ENCODE peak calls at places on chromosomes 5 and 9, in seven cellular contexts. J, F, G, U, E, T and N are unnamed samples.

GRCh38 chr5:169126376-169127043 is 174.4 kb downstream of the SLIT3 start:
- DNase-seq in J (no peak), G (no peak), E (no peak), T (no peak), F (peak), U (no peak), N (peak)

GRCh38 chr9:111980398-111980797 is 83.8 kb downstream of the UGCG start:
- DNase-seq in J (no peak), G (no peak), E (no peak), T (no peak), F (no peak), U (no peak), N (no peak)

GRCh38 chr5:9932770-9933169 is 302.6 kb upstream of the TAS2R1 start:
- DNase-seq in G (peak), U (peak), T (no peak), E (no peak), J (no peak), F (peak), N (no peak)

GRCh38 chr9:98523231-98523901 is 185.4 kb downstream of the GABBR2 start:
- DNase-seq in U (no peak), G (peak), F (peak), T (no peak), E (no peak), J (no peak), N (no peak)

GRCh38 chr5:138874241-138874640 is 894 bp downstream of the LRRTM2 start:
- DNase-seq in T (no peak), F (peak), J (no peak), U (no peak), E (no peak), G (no peak), N (no peak)

GRCh38 chr9:91978739-91979414 is 28.8 kb upstream of the ROR2 start:
- DNase-seq in T (no peak), J (no peak), G (peak), U (peak), E (no peak), F (peak), N (peak)

GRCh38 chr5:31990701-31991110 is 183.4 kb downstream of the GOLPH3 start:
- DNase-seq in U (peak), G (peak), E (no peak), J (no peak), F (peak), T (no peak), N (no peak)

GRCh38 chr9:38068616-38068865 is 486 bp downstream of the SHB start:
- DNase-seq in E (peak), F (peak), U (no peak), G (peak), T (no peak), J (no peak), N (no peak)

GRCh38 chr9:124004608-124005007 is 7.0 kb upstream of the LHX2 start:
- DNase-seq in F (no peak), E (no peak), U (no peak), G (no peak), J (no peak), T (no peak), N (no peak)

GRCh38 chr9:84670106-84670800 is 724 bp downstream of the NTRK2 start:
- DNase-seq in T (no peak), G (no peak), U (no peak), E (no peak), J (no peak), F (no peak), N (no peak)

GRCh38 chr5:134345996-134346395 is 21.0 kb downstream of the CDKL3 start:
- DNase-seq in U (no peak), J (no peak), F (no peak), G (no peak), E (no peak), T (no peak), N (no peak)

GRCh38 chr5:165334186-165334585 is 1828.8 kb downstream of the MAT2B start:
- DNase-seq in J (no peak), G (peak), U (no peak), T (no peak), E (no peak), F (peak), N (peak)

GRCh38 chr5:114319236-114319635 is 42.6 kb upstream of the KCNN2 start:
- DNase-seq in E (no peak), T (no peak), G (no peak), U (no peak), F (no peak), J (no peak), N (no peak)

GRCh38 chr5:158060216-158060615 is 201.3 kb upstream of the CLINT1 start:
- DNase-seq in G (no peak), T (no peak), E (no peak), F (no peak), J (no peak), U (no peak), N (peak)

GRCh38 chr5:140690376-140690932 is 716 bp downstream of the HARS1 start:
- DNase-seq in T (no peak), F (peak), U (no peak), J (no peak), G (no peak), E (no peak), N (no peak)